ENCODE peak calls at places on chromosomes 13 and 19, in eight cellular contexts. One of them, this sample, is unnamed. For H3K4me1, the result is how much of the 10 kb centered on the place peaks cover.

GRCh38 chr13:78978381-78978998 is 319.5 kb upstream of the OBI1 start:
- DNase-seq in aorta: no peak
- DNase-seq in CD8-positive, alpha-beta memory T cell: peak
- DNase-seq in OCI-LY7: peak
- DNase-seq in heart right ventricle: peak
- DNase-seq in thoracic aorta: no peak
- DNase-seq in tibial nerve: no peak
- DNase-seq in iPS DF 6.9: peak
- DNase-seq in this sample: no peak

GRCh38 chr13:29504691-29505090 is 90.8 kb downstream of the SLC7A1 start:
- DNase-seq in aorta: no peak
- DNase-seq in CD8-positive, alpha-beta memory T cell: no peak
- DNase-seq in OCI-LY7: no peak
- DNase-seq in heart right ventricle: no peak
- DNase-seq in thoracic aorta: no peak
- DNase-seq in tibial nerve: no peak
- DNase-seq in iPS DF 6.9: no peak
- DNase-seq in this sample: no peak

GRCh38 chr19:17797397-17798201 is 2.7 kb downstream of the B3GNT3 start:
- DNase-seq in aorta: no peak
- DNase-seq in CD8-positive, alpha-beta memory T cell: no peak
- DNase-seq in OCI-LY7: no peak
- DNase-seq in heart right ventricle: no peak
- DNase-seq in thoracic aorta: no peak
- DNase-seq in tibial nerve: no peak
- DNase-seq in iPS DF 6.9: no peak
- DNase-seq in this sample: no peak

GRCh38 chr19:51572908-51573307 is 1.8 kb downstream of the ZNF175 start:
- DNase-seq in aorta: no peak
- DNase-seq in CD8-positive, alpha-beta memory T cell: no peak
- DNase-seq in OCI-LY7: no peak
- DNase-seq in heart right ventricle: no peak
- DNase-seq in thoracic aorta: no peak
- DNase-seq in tibial nerve: no peak
- DNase-seq in iPS DF 6.9: no peak
- DNase-seq in this sample: no peak

GRCh38 chr13:107202371-107203023 is 634.6 kb upstream of the ARGLU1 start:
- DNase-seq in aorta: no peak
- DNase-seq in CD8-positive, alpha-beta memory T cell: no peak
- DNase-seq in OCI-LY7: no peak
- DNase-seq in heart right ventricle: peak
- DNase-seq in thoracic aorta: no peak
- DNase-seq in tibial nerve: no peak
- DNase-seq in iPS DF 6.9: no peak
- DNase-seq in this sample: no peak

GRCh38 chr13:80408270-80408669 is 67.3 kb upstream of the SPRY2 start:
- DNase-seq in aorta: no peak
- DNase-seq in CD8-positive, alpha-beta memory T cell: no peak
- DNase-seq in OCI-LY7: no peak
- DNase-seq in heart right ventricle: no peak
- DNase-seq in thoracic aorta: no peak
- DNase-seq in tibial nerve: no peak
- DNase-seq in iPS DF 6.9: no peak
- DNase-seq in this sample: no peak

GRCh38 chr13:23347601-23348000 is 85.9 kb downstream of the SACS start:
- DNase-seq in aorta: no peak
- DNase-seq in CD8-positive, alpha-beta memory T cell: no peak
- DNase-seq in OCI-LY7: no peak
- DNase-seq in heart right ventricle: no peak
- DNase-seq in thoracic aorta: no peak
- DNase-seq in tibial nerve: no peak
- DNase-seq in iPS DF 6.9: no peak
- DNase-seq in this sample: no peak

GRCh38 chr13:25874907-25875306 is 176.9 kb downstream of the SHISA2 start:
- DNase-seq in aorta: no peak
- DNase-seq in CD8-positive, alpha-beta memory T cell: peak
- DNase-seq in OCI-LY7: peak
- DNase-seq in heart right ventricle: no peak
- DNase-seq in thoracic aorta: no peak
- DNase-seq in tibial nerve: no peak
- DNase-seq in iPS DF 6.9: no peak
- DNase-seq in this sample: no peak

GRCh38 chr13:59483441-59484116 is 680.1 kb downstream of the DIAPH3 start:
- DNase-seq in aorta: no peak
- DNase-seq in CD8-positive, alpha-beta memory T cell: no peak
- DNase-seq in OCI-LY7: no peak
- DNase-seq in heart right ventricle: peak
- DNase-seq in thoracic aorta: no peak
- DNase-seq in tibial nerve: no peak
- DNase-seq in iPS DF 6.9: no peak
- DNase-seq in this sample: no peak

GRCh38 chr19:14772995-14773394 is 5.4 kb downstream of the ADGRE2 start:
- DNase-seq in aorta: no peak
- DNase-seq in CD8-positive, alpha-beta memory T cell: no peak
- DNase-seq in OCI-LY7: no peak
- DNase-seq in heart right ventricle: no peak
- DNase-seq in thoracic aorta: no peak
- DNase-seq in tibial nerve: no peak
- DNase-seq in iPS DF 6.9: no peak
- DNase-seq in this sample: no peak

GRCh38 chr19:58356971-58357797 is 3.9 kb upstream of the A1BG start:
- DNase-seq in aorta: peak
- DNase-seq in CD8-positive, alpha-beta memory T cell: no peak
- DNase-seq in OCI-LY7: no peak
- DNase-seq in heart right ventricle: no peak
- DNase-seq in thoracic aorta: no peak
- DNase-seq in tibial nerve: no peak
- DNase-seq in iPS DF 6.9: no peak
- DNase-seq in this sample: no peak
- H3K4me3 ChIP-seq in aorta: no peak
- H3K4me3 ChIP-seq in CD8-positive, alpha-beta memory T cell: peak
- H3K4me3 ChIP-seq in OCI-LY7: no peak
- H3K4me3 ChIP-seq in heart right ventricle: peak
- H3K4me3 ChIP-seq in thoracic aorta: peak
- H3K4me3 ChIP-seq in tibial nerve: no peak
- H3K4me3 ChIP-seq in iPS DF 6.9: no peak
- H3K4me3 ChIP-seq in this sample: peak

GRCh38 chr19:1255186-1256161 is 7.1 kb downstream of the MIDN start:
- DNase-seq in aorta: no peak
- DNase-seq in CD8-positive, alpha-beta memory T cell: no peak
- DNase-seq in OCI-LY7: no peak
- DNase-seq in heart right ventricle: no peak
- DNase-seq in thoracic aorta: no peak
- DNase-seq in tibial nerve: no peak
- DNase-seq in iPS DF 6.9: no peak
- DNase-seq in this sample: no peak
- H3K4me1 ChIP-seq in aorta: under half
- H3K4me1 ChIP-seq in CD8-positive, alpha-beta memory T cell: half or more
- H3K4me1 ChIP-seq in OCI-LY7: half or more
- H3K4me1 ChIP-seq in heart right ventricle: half or more
- H3K4me1 ChIP-seq in thoracic aorta: half or more
- H3K4me1 ChIP-seq in tibial nerve: under half
- H3K4me1 ChIP-seq in iPS DF 6.9: under half
- H3K4me1 ChIP-seq in this sample: half or more

GRCh38 chr19:34519602-34520001 is 38.0 kb downstream of the WTIP start:
- DNase-seq in aorta: no peak
- DNase-seq in CD8-positive, alpha-beta memory T cell: no peak
- DNase-seq in OCI-LY7: no peak
- DNase-seq in heart right ventricle: no peak
- DNase-seq in thoracic aorta: no peak
- DNase-seq in tibial nerve: no peak
- DNase-seq in iPS DF 6.9: no peak
- DNase-seq in this sample: no peak

GRCh38 chr19:34508540-34508939 is 27.0 kb downstream of the WTIP start:
- DNase-seq in aorta: no peak
- DNase-seq in CD8-positive, alpha-beta memory T cell: no peak
- DNase-seq in OCI-LY7: no peak
- DNase-seq in heart right ventricle: no peak
- DNase-seq in thoracic aorta: no peak
- DNase-seq in tibial nerve: no peak
- DNase-seq in iPS DF 6.9: no peak
- DNase-seq in this sample: no peak

GRCh38 chr19:34512254-34512796 is 30.8 kb downstream of the WTIP start:
- DNase-seq in aorta: no peak
- DNase-seq in CD8-positive, alpha-beta memory T cell: no peak
- DNase-seq in OCI-LY7: no peak
- DNase-seq in heart right ventricle: no peak
- DNase-seq in thoracic aorta: no peak
- DNase-seq in tibial nerve: no peak
- DNase-seq in iPS DF 6.9: no peak
- DNase-seq in this sample: peak

GRCh38 chr19:34513767-34514166 is 32.2 kb downstream of the WTIP start:
- DNase-seq in aorta: no peak
- DNase-seq in CD8-positive, alpha-beta memory T cell: no peak
- DNase-seq in OCI-LY7: no peak
- DNase-seq in heart right ventricle: no peak
- DNase-seq in thoracic aorta: no peak
- DNase-seq in tibial nerve: no peak
- DNase-seq in iPS DF 6.9: no peak
- DNase-seq in this sample: no peak
- H3K4me3 ChIP-seq in aorta: no peak
- H3K4me3 ChIP-seq in CD8-positive, alpha-beta memory T cell: no peak
- H3K4me3 ChIP-seq in OCI-LY7: no peak
- H3K4me3 ChIP-seq in heart right ventricle: no peak
- H3K4me3 ChIP-seq in thoracic aorta: no peak
- H3K4me3 ChIP-seq in tibial nerve: no peak
- H3K4me3 ChIP-seq in iPS DF 6.9: no peak
- H3K4me3 ChIP-seq in this sample: no peak

GRCh38 chr19:8215783-8216182 is 6.6 kb downstream of the CERS4 start:
- DNase-seq in aorta: no peak
- DNase-seq in CD8-positive, alpha-beta memory T cell: no peak
- DNase-seq in OCI-LY7: no peak
- DNase-seq in heart right ventricle: no peak
- DNase-seq in thoracic aorta: no peak
- DNase-seq in tibial nerve: no peak
- DNase-seq in iPS DF 6.9: no peak
- DNase-seq in this sample: no peak

GRCh38 chr19:8221161-8221560 is 12.0 kb downstream of the CERS4 start:
- DNase-seq in aorta: no peak
- DNase-seq in CD8-positive, alpha-beta memory T cell: no peak
- DNase-seq in OCI-LY7: no peak
- DNase-seq in heart right ventricle: no peak
- DNase-seq in thoracic aorta: no peak
- DNase-seq in tibial nerve: no peak
- DNase-seq in iPS DF 6.9: no peak
- DNase-seq in this sample: no peak

GRCh38 chr19:8216357-8216756 is 7.2 kb downstream of the CERS4 start:
- DNase-seq in aorta: no peak
- DNase-seq in CD8-positive, alpha-beta memory T cell: no peak
- DNase-seq in OCI-LY7: no peak
- DNase-seq in heart right ventricle: no peak
- DNase-seq in thoracic aorta: no peak
- DNase-seq in tibial nerve: no peak
- DNase-seq in iPS DF 6.9: no peak
- DNase-seq in this sample: no peak

GRCh38 chr19:8224394-8225145 is 15.4 kb downstream of the CERS4 start:
- DNase-seq in aorta: no peak
- DNase-seq in CD8-positive, alpha-beta memory T cell: no peak
- DNase-seq in OCI-LY7: no peak
- DNase-seq in heart right ventricle: peak
- DNase-seq in thoracic aorta: no peak
- DNase-seq in tibial nerve: peak
- DNase-seq in iPS DF 6.9: no peak
- DNase-seq in this sample: peak

GRCh38 chr19:8220481-8220880 is 11.3 kb downstream of the CERS4 start:
- DNase-seq in aorta: no peak
- DNase-seq in CD8-positive, alpha-beta memory T cell: no peak
- DNase-seq in OCI-LY7: no peak
- DNase-seq in heart right ventricle: no peak
- DNase-seq in thoracic aorta: no peak
- DNase-seq in tibial nerve: no peak
- DNase-seq in iPS DF 6.9: no peak
- DNase-seq in this sample: no peak
- H3K4me1 ChIP-seq in aorta: under half
- H3K4me1 ChIP-seq in CD8-positive, alpha-beta memory T cell: under half
- H3K4me1 ChIP-seq in OCI-LY7: under half
- H3K4me1 ChIP-seq in heart right ventricle: under half
- H3K4me1 ChIP-seq in thoracic aorta: under half
- H3K4me1 ChIP-seq in tibial nerve: under half
- H3K4me1 ChIP-seq in iPS DF 6.9: under half
- H3K4me1 ChIP-seq in this sample: under half